ENCODE peak calls at places on chromosomes 12 and 14, in seven cellular contexts. One of them, this sample, is unnamed.

GRCh38 chr14:55071870-55072640 is 20.6 kb downstream of the MAPK1IP1L start:
- DNase-seq in naive thymus-derived CD4-positive, alpha-beta T cell: no peak
- DNase-seq in spleen: no peak
- DNase-seq in aorta: no peak
- DNase-seq in GM06990: peak
- DNase-seq in fibroblast of mammary gland: peak
- DNase-seq in adipocyte: peak
- DNase-seq in this sample: peak

GRCh38 chr14:95067526-95067925 is 89.8 kb downstream of the DICER1 start:
- DNase-seq in naive thymus-derived CD4-positive, alpha-beta T cell: no peak
- DNase-seq in fibroblast of mammary gland: no peak
- DNase-seq in aorta: no peak
- DNase-seq in GM06990: no peak
- DNase-seq in adipocyte: no peak
- DNase-seq in spleen: no peak
- DNase-seq in this sample: no peak

GRCh38 chr14:23551266-23552028 is at the start of gene ZFHX2:
- DNase-seq in GM06990: peak
- DNase-seq in aorta: peak
- DNase-seq in adipocyte: peak
- DNase-seq in fibroblast of mammary gland: peak
- DNase-seq in naive thymus-derived CD4-positive, alpha-beta T cell: peak
- DNase-seq in spleen: peak
- DNase-seq in this sample: peak

GRCh38 chr12:94178054-94178453 is 29.7 kb downstream of the PLXNC1 start:
- DNase-seq in naive thymus-derived CD4-positive, alpha-beta T cell: no peak
- DNase-seq in GM06990: no peak
- DNase-seq in aorta: no peak
- DNase-seq in spleen: no peak
- DNase-seq in adipocyte: no peak
- DNase-seq in fibroblast of mammary gland: no peak
- DNase-seq in this sample: no peak

GRCh38 chr12:123389560-123390351 is 5.8 kb downstream of the KMT5A start:
- DNase-seq in aorta: peak
- DNase-seq in spleen: peak
- DNase-seq in GM06990: peak
- DNase-seq in fibroblast of mammary gland: no peak
- DNase-seq in adipocyte: peak
- DNase-seq in naive thymus-derived CD4-positive, alpha-beta T cell: peak
- DNase-seq in this sample: peak

GRCh38 chr12:111211910-111212757 is 156.8 kb downstream of the PHETA1 start:
- DNase-seq in spleen: no peak
- DNase-seq in aorta: no peak
- DNase-seq in adipocyte: peak
- DNase-seq in GM06990: no peak
- DNase-seq in fibroblast of mammary gland: no peak
- DNase-seq in naive thymus-derived CD4-positive, alpha-beta T cell: no peak
- DNase-seq in this sample: no peak

GRCh38 chr14:64835431-64835830 is 44.3 kb downstream of the SPTB start:
- DNase-seq in GM06990: no peak
- DNase-seq in fibroblast of mammary gland: no peak
- DNase-seq in aorta: no peak
- DNase-seq in spleen: no peak
- DNase-seq in adipocyte: no peak
- DNase-seq in naive thymus-derived CD4-positive, alpha-beta T cell: no peak
- DNase-seq in this sample: no peak

GRCh38 chr14:36518031-36518585 is 1.9 kb downstream of the NKX2-1 start:
- DNase-seq in fibroblast of mammary gland: no peak
- DNase-seq in spleen: no peak
- DNase-seq in GM06990: no peak
- DNase-seq in aorta: no peak
- DNase-seq in naive thymus-derived CD4-positive, alpha-beta T cell: no peak
- DNase-seq in adipocyte: no peak
- DNase-seq in this sample: no peak

GRCh38 chr12:48816148-48816854 is 2.0 kb upstream of the CACNB3 start:
- DNase-seq in GM06990: no peak
- DNase-seq in fibroblast of mammary gland: no peak
- DNase-seq in aorta: no peak
- DNase-seq in naive thymus-derived CD4-positive, alpha-beta T cell: no peak
- DNase-seq in adipocyte: peak
- DNase-seq in spleen: no peak
- DNase-seq in this sample: peak

GRCh38 chr12:120630139-120630895 is 10.1 kb upstream of the CABP1 start:
- DNase-seq in GM06990: no peak
- DNase-seq in spleen: no peak
- DNase-seq in aorta: no peak
- DNase-seq in fibroblast of mammary gland: no peak
- DNase-seq in adipocyte: no peak
- DNase-seq in naive thymus-derived CD4-positive, alpha-beta T cell: no peak
- DNase-seq in this sample: no peak

GRCh38 chr14:92990456-92991430 is 67.8 kb downstream of the CHGA start:
- DNase-seq in spleen: peak
- DNase-seq in fibroblast of mammary gland: no peak
- DNase-seq in aorta: peak
- DNase-seq in adipocyte: no peak
- DNase-seq in GM06990: no peak
- DNase-seq in naive thymus-derived CD4-positive, alpha-beta T cell: no peak
- DNase-seq in this sample: no peak

GRCh38 chr12:116389990-116390655 is 112.6 kb upstream of the MED13L start:
- DNase-seq in aorta: no peak
- DNase-seq in spleen: no peak
- DNase-seq in naive thymus-derived CD4-positive, alpha-beta T cell: no peak
- DNase-seq in fibroblast of mammary gland: peak
- DNase-seq in GM06990: no peak
- DNase-seq in adipocyte: peak
- DNase-seq in this sample: peak
- H3K4me3 ChIP-seq in aorta: no peak
- H3K4me3 ChIP-seq in spleen: no peak
- H3K4me3 ChIP-seq in naive thymus-derived CD4-positive, alpha-beta T cell: no peak
- H3K4me3 ChIP-seq in fibroblast of mammary gland: no peak
- H3K4me3 ChIP-seq in GM06990: no peak
- H3K4me3 ChIP-seq in adipocyte: no peak
- H3K4me3 ChIP-seq in this sample: no peak

DNA sequence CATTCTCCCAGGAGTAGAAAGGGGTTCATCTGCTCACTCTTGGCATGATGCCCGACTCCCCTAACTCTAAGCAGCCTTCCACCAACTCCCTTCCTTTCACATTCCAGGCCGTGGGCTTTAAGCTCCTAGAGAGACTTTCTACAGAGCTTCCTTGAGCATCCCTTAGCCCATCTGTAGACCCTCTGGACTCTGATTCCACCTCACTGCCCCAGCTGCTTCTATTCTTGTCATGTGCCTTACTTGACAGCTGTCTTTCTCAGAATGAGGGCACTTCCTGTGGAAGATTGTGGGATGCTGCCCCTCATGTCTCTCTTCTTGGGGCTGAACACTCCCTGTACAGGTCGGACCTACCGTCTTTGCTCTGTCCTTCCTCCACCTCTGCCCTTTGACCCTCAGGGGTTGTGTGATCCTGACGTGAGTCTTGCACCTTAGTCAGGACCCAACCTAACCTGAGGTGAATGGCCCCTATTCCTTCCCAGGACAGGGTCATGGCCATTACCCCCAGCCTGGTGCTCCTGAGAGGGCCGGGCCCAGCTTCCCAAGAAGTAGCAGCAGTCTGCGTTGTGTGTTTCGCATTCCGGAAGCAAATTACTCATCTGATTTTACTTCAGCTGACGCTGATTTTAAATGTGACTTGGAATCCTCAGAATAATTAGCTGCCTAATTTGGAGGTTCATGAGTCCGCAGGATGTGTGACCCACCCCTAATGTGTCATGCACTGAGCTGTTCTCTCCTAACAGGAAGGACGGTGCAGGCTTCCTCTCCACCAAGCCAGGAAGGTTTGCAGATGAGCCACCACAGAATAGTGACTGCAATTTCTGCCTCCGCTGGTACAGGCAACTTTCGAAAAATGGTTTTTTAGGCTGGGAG is 2.7 kb upstream of the GALNT6 start:
- DNase-seq in naive thymus-derived CD4-positive, alpha-beta T cell: peak
- DNase-seq in GM06990: peak
- DNase-seq in spleen: no peak
- DNase-seq in adipocyte: peak
- DNase-seq in aorta: no peak
- DNase-seq in fibroblast of mammary gland: peak
- DNase-seq in this sample: peak
- H3K4me3 ChIP-seq in naive thymus-derived CD4-positive, alpha-beta T cell: peak
- H3K4me3 ChIP-seq in GM06990: no peak
- H3K4me3 ChIP-seq in spleen: peak
- H3K4me3 ChIP-seq in adipocyte: no peak
- H3K4me3 ChIP-seq in aorta: no peak
- H3K4me3 ChIP-seq in fibroblast of mammary gland: no peak
- H3K4me3 ChIP-seq in this sample: no peak

GRCh38 chr14:103206023-103206481 is 82.8 kb downstream of the TNFAIP2 start:
- DNase-seq in aorta: peak
- DNase-seq in GM06990: no peak
- DNase-seq in naive thymus-derived CD4-positive, alpha-beta T cell: no peak
- DNase-seq in fibroblast of mammary gland: peak
- DNase-seq in adipocyte: peak
- DNase-seq in spleen: no peak
- DNase-seq in this sample: no peak

GRCh38 chr14:103204852-103205540 is 81.7 kb downstream of the TNFAIP2 start:
- DNase-seq in aorta: peak
- DNase-seq in naive thymus-derived CD4-positive, alpha-beta T cell: no peak
- DNase-seq in spleen: no peak
- DNase-seq in fibroblast of mammary gland: peak
- DNase-seq in adipocyte: peak
- DNase-seq in GM06990: no peak
- DNase-seq in this sample: peak

GRCh38 chr14:103207038-103207403 is 83.8 kb downstream of the TNFAIP2 start:
- DNase-seq in fibroblast of mammary gland: peak
- DNase-seq in spleen: no peak
- DNase-seq in naive thymus-derived CD4-positive, alpha-beta T cell: no peak
- DNase-seq in GM06990: no peak
- DNase-seq in aorta: peak
- DNase-seq in adipocyte: peak
- DNase-seq in this sample: no peak

GRCh38 chr14:103207404-103208072 is 84.3 kb downstream of the TNFAIP2 start:
- DNase-seq in spleen: no peak
- DNase-seq in adipocyte: peak
- DNase-seq in aorta: peak
- DNase-seq in naive thymus-derived CD4-positive, alpha-beta T cell: no peak
- DNase-seq in fibroblast of mammary gland: no peak
- DNase-seq in GM06990: no peak
- DNase-seq in this sample: no peak

DNA sequence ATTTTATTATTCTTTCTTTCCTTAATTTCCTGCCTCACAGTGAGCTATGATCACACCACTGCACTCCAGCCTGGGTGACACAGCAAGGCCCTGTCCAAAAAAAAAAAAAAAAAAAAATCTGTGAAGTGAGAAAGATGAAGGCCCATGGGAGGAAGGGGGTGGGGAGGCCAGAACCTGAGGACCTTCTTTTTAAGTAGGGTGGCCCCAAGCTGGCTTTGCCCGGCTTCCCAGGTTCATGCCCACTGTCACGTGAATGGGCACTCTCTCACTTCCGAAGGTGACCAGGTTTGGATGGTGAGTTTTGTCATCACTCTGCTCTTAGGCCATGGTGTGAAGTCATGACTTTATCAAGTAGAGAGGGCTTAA is 82.3 kb downstream of the TNFAIP2 start:
- DNase-seq in spleen: no peak
- DNase-seq in aorta: peak
- DNase-seq in adipocyte: no peak
- DNase-seq in GM06990: no peak
- DNase-seq in fibroblast of mammary gland: no peak
- DNase-seq in naive thymus-derived CD4-positive, alpha-beta T cell: no peak
- DNase-seq in this sample: no peak
- H3K4me3 ChIP-seq in spleen: no peak
- H3K4me3 ChIP-seq in aorta: no peak
- H3K4me3 ChIP-seq in adipocyte: peak
- H3K4me3 ChIP-seq in GM06990: no peak
- H3K4me3 ChIP-seq in fibroblast of mammary gland: no peak
- H3K4me3 ChIP-seq in naive thymus-derived CD4-positive, alpha-beta T cell: no peak
- H3K4me3 ChIP-seq in this sample: no peak

GRCh38 chr14:49581961-49582210 is 4.3 kb downstream of the RPS29 start:
- DNase-seq in spleen: no peak
- DNase-seq in GM06990: no peak
- DNase-seq in fibroblast of mammary gland: no peak
- DNase-seq in adipocyte: no peak
- DNase-seq in aorta: no peak
- DNase-seq in naive thymus-derived CD4-positive, alpha-beta T cell: no peak
- DNase-seq in this sample: no peak

GRCh38 chr14:49584058-49584457 is 2.1 kb downstream of the RPS29 start:
- DNase-seq in aorta: no peak
- DNase-seq in GM06990: no peak
- DNase-seq in fibroblast of mammary gland: no peak
- DNase-seq in spleen: no peak
- DNase-seq in adipocyte: no peak
- DNase-seq in naive thymus-derived CD4-positive, alpha-beta T cell: no peak
- DNase-seq in this sample: no peak

GRCh38 chr14:49581209-49581960 is 4.8 kb downstream of the RPS29 start:
- DNase-seq in naive thymus-derived CD4-positive, alpha-beta T cell: no peak
- DNase-seq in adipocyte: no peak
- DNase-seq in spleen: no peak
- DNase-seq in GM06990: no peak
- DNase-seq in fibroblast of mammary gland: no peak
- DNase-seq in aorta: no peak
- DNase-seq in this sample: no peak

GRCh38 chr14:49582211-49582977 is 3.8 kb downstream of the RPS29 start:
- DNase-seq in GM06990: no peak
- DNase-seq in adipocyte: no peak
- DNase-seq in aorta: no peak
- DNase-seq in fibroblast of mammary gland: no peak
- DNase-seq in spleen: no peak
- DNase-seq in naive thymus-derived CD4-positive, alpha-beta T cell: no peak
- DNase-seq in this sample: no peak

DNA sequence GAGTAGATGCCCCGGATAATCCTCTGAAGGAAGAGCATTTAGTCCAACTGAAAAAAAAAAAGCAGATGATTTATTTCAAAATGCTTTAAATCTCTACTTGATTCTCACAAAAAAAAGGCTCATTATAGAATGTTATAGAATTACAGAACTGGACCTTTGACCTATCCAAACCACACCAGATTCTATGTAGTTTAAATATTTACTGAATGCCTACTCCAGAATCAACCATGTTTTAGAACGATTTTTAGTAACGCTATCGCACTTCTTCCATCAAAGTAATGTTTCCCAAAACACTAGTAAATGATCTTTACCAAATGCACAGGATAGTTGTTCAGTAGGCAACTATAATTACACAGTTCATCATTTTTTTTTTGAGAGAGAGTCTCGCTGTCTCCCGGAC is 2.6 kb downstream of the RPS29 start:
- DNase-seq in fibroblast of mammary gland: no peak
- DNase-seq in spleen: no peak
- DNase-seq in adipocyte: no peak
- DNase-seq in GM06990: no peak
- DNase-seq in naive thymus-derived CD4-positive, alpha-beta T cell: no peak
- DNase-seq in aorta: no peak
- DNase-seq in this sample: no peak
- H3K4me3 ChIP-seq in fibroblast of mammary gland: peak
- H3K4me3 ChIP-seq in spleen: peak
- H3K4me3 ChIP-seq in adipocyte: peak
- H3K4me3 ChIP-seq in GM06990: peak
- H3K4me3 ChIP-seq in naive thymus-derived CD4-positive, alpha-beta T cell: peak
- H3K4me3 ChIP-seq in aorta: no peak
- H3K4me3 ChIP-seq in this sample: no peak

GRCh38 chr14:34715108-34715863 is 893 bp upstream of the CFL2 start:
- DNase-seq in spleen: no peak
- DNase-seq in adipocyte: no peak
- DNase-seq in aorta: no peak
- DNase-seq in GM06990: no peak
- DNase-seq in fibroblast of mammary gland: no peak
- DNase-seq in naive thymus-derived CD4-positive, alpha-beta T cell: no peak
- DNase-seq in this sample: no peak
- H3K4me3 ChIP-seq in spleen: peak
- H3K4me3 ChIP-seq in adipocyte: peak
- H3K4me3 ChIP-seq in aorta: peak
- H3K4me3 ChIP-seq in GM06990: peak
- H3K4me3 ChIP-seq in fibroblast of mammary gland: peak
- H3K4me3 ChIP-seq in naive thymus-derived CD4-positive, alpha-beta T cell: peak
- H3K4me3 ChIP-seq in this sample: peak